ENCODE peak calls at places on chromosomes 7 and 10, in five cellular contexts. One of them, this sample, is unnamed.
A peak's percentile ranks its signal among the peaks of the same experiment; 100 is the strongest.

GRCh38 chr10:71762324-71762723 is 11.0 kb downstream of the VSIR start:
- DNase-seq in heart left ventricle: no peak
- DNase-seq in trophoblast cell: no peak
- DNase-seq in A549: no peak
- DNase-seq in lung: no peak
- DNase-seq in this sample: no peak

GRCh38 chr7:31051598-31052503 is at the start of gene ADCYAP1R1:
- DNase-seq in heart left ventricle: peak; percentile 42
- DNase-seq in trophoblast cell: no peak
- DNase-seq in A549: no peak
- DNase-seq in lung: no peak
- DNase-seq in this sample: no peak

GRCh38 chr10:97169063-97169462 is 16.7 kb downstream of the SLIT1 start:
- DNase-seq in A549: no peak
- DNase-seq in lung: no peak
- DNase-seq in heart left ventricle: no peak
- DNase-seq in trophoblast cell: no peak
- DNase-seq in this sample: no peak

GRCh38 chr10:103529539-103529938 is 36.0 kb downstream of the NEURL1 start:
- DNase-seq in heart left ventricle: no peak
- DNase-seq in A549: no peak
- DNase-seq in lung: no peak
- DNase-seq in trophoblast cell: no peak
- DNase-seq in this sample: no peak

GRCh38 chr7:16644624-16644986 is 949 bp downstream of the ANKMY2 start:
- DNase-seq in A549: peak; percentile 51
- DNase-seq in lung: peak; percentile 52
- DNase-seq in trophoblast cell: no peak
- DNase-seq in heart left ventricle: peak; percentile 56
- DNase-seq in this sample: peak; percentile 50

GRCh38 chr7:150314639-150315239 is 8.4 kb upstream of the LRRC61 start:
- DNase-seq in A549: no peak
- DNase-seq in trophoblast cell: no peak
- DNase-seq in heart left ventricle: no peak
- DNase-seq in lung: no peak
- DNase-seq in this sample: no peak

GRCh38 chr10:51302316-51302715 is 228.0 kb downstream of the PRKG1 start:
- DNase-seq in lung: no peak
- DNase-seq in heart left ventricle: no peak
- DNase-seq in trophoblast cell: no peak
- DNase-seq in A549: no peak
- DNase-seq in this sample: no peak

GRCh38 chr7:32559480-32559879 is 64.2 kb downstream of the AVL9 start:
- DNase-seq in lung: no peak
- DNase-seq in A549: no peak
- DNase-seq in trophoblast cell: no peak
- DNase-seq in heart left ventricle: no peak
- DNase-seq in this sample: no peak

GRCh38 chr10:5840314-5841307 is 27.4 kb upstream of the GDI2 start:
- DNase-seq in trophoblast cell: no peak
- DNase-seq in lung: no peak
- DNase-seq in heart left ventricle: peak; percentile 59
- DNase-seq in A549: no peak
- DNase-seq in this sample: no peak

GRCh38 chr7:131011976-131012375 is 278.0 kb upstream of the KLF14 start:
- DNase-seq in heart left ventricle: no peak
- DNase-seq in lung: no peak
- DNase-seq in trophoblast cell: no peak
- DNase-seq in A549: peak; percentile 58
- DNase-seq in this sample: no peak

GRCh38 chr7:29237483-29237882 is 42.9 kb downstream of the CHN2 start:
- DNase-seq in heart left ventricle: no peak
- DNase-seq in trophoblast cell: peak; percentile 84
- DNase-seq in lung: no peak
- DNase-seq in A549: no peak
- DNase-seq in this sample: no peak

GRCh38 chr7:32215697-32216096 is 145.5 kb upstream of the PDE1C start:
- DNase-seq in trophoblast cell: no peak
- DNase-seq in A549: no peak
- DNase-seq in lung: no peak
- DNase-seq in heart left ventricle: no peak
- DNase-seq in this sample: no peak

GRCh38 chr10:111076191-111076681 is 593 bp upstream of the ADRA2A start:
- DNase-seq in trophoblast cell: peak; percentile 51
- DNase-seq in lung: peak; percentile 42
- DNase-seq in heart left ventricle: peak; percentile 52
- DNase-seq in A549: peak; percentile 71
- DNase-seq in this sample: no peak

GRCh38 chr7:21914671-21915070 is 31.0 kb downstream of the CDCA7L start:
- DNase-seq in lung: no peak
- DNase-seq in trophoblast cell: no peak
- DNase-seq in heart left ventricle: no peak
- DNase-seq in A549: no peak
- DNase-seq in this sample: no peak

GRCh38 chr7:771241-772004 is 44.3 kb upstream of the PRKAR1B start:
- DNase-seq in heart left ventricle: peak; percentile 90
- DNase-seq in lung: peak; percentile 44
- DNase-seq in A549: no peak
- DNase-seq in trophoblast cell: no peak
- DNase-seq in this sample: no peak

GRCh38 chr10:97069576-97070362 is 116.0 kb downstream of the SLIT1 start:
- DNase-seq in lung: no peak
- DNase-seq in A549: peak; percentile 55
- DNase-seq in trophoblast cell: peak; percentile 64
- DNase-seq in heart left ventricle: peak; percentile 5
- DNase-seq in this sample: no peak

GRCh38 chr10:71475243-71475871 is 78.6 kb downstream of the CDH23 start:
- DNase-seq in lung: no peak
- DNase-seq in A549: no peak
- DNase-seq in heart left ventricle: no peak
- DNase-seq in trophoblast cell: peak; percentile 90
- DNase-seq in this sample: no peak

GRCh38 chr10:100713049-100713858 is 32.1 kb upstream of the PAX2 start:
- DNase-seq in lung: no peak
- DNase-seq in heart left ventricle: no peak
- DNase-seq in A549: no peak
- DNase-seq in trophoblast cell: no peak
- DNase-seq in this sample: no peak

GRCh38 chr10:110779489-110779888 is 92.2 kb upstream of the PDCD4 start:
- DNase-seq in heart left ventricle: no peak
- DNase-seq in trophoblast cell: no peak
- DNase-seq in lung: no peak
- DNase-seq in A549: no peak
- DNase-seq in this sample: no peak

GRCh38 chr10:125190414-125190813 is 30.1 kb upstream of the CTBP2 start:
- DNase-seq in heart left ventricle: no peak
- DNase-seq in A549: no peak
- DNase-seq in trophoblast cell: no peak
- DNase-seq in lung: no peak
- DNase-seq in this sample: no peak

GRCh38 chr7:43584200-43584586 is 1.3 kb downstream of the STK17A start:
- DNase-seq in A549: no peak
- DNase-seq in trophoblast cell: peak; percentile 97
- DNase-seq in lung: peak; percentile 50
- DNase-seq in heart left ventricle: peak; percentile 44
- DNase-seq in this sample: no peak

GRCh38 chr10:75426880-75427279 is 4.5 kb upstream of the LRMDA start:
- DNase-seq in trophoblast cell: no peak
- DNase-seq in A549: no peak
- DNase-seq in lung: no peak
- DNase-seq in heart left ventricle: no peak
- DNase-seq in this sample: no peak

GRCh38 chr10:75425291-75426079 is 5.9 kb upstream of the LRMDA start:
- DNase-seq in lung: no peak
- DNase-seq in trophoblast cell: no peak
- DNase-seq in heart left ventricle: no peak
- DNase-seq in A549: no peak
- DNase-seq in this sample: no peak

GRCh38 chr10:75418712-75419111 is 12.7 kb upstream of the LRMDA start:
- DNase-seq in trophoblast cell: no peak
- DNase-seq in A549: no peak
- DNase-seq in lung: no peak
- DNase-seq in heart left ventricle: no peak
- DNase-seq in this sample: no peak

GRCh38 chr10:75424553-75424952 is 6.9 kb upstream of the LRMDA start:
- DNase-seq in lung: no peak
- DNase-seq in A549: no peak
- DNase-seq in heart left ventricle: no peak
- DNase-seq in trophoblast cell: no peak
- DNase-seq in this sample: no peak

GRCh38 chr10:75422913-75423312 is 8.5 kb upstream of the LRMDA start:
- DNase-seq in lung: no peak
- DNase-seq in A549: no peak
- DNase-seq in trophoblast cell: no peak
- DNase-seq in heart left ventricle: no peak
- DNase-seq in this sample: no peak
- H3K9me3 ChIP-seq in lung: no peaks in the 10 kb centered on the region
- H3K9me3 ChIP-seq in A549: no peaks in the 10 kb centered on the region
- H3K9me3 ChIP-seq in trophoblast cell: peaks cover 2% of the 10 kb centered on the region
- H3K9me3 ChIP-seq in heart left ventricle: no peaks in the 10 kb centered on the region
- H3K9me3 ChIP-seq in this sample: no peaks in the 10 kb centered on the region

DNA sequence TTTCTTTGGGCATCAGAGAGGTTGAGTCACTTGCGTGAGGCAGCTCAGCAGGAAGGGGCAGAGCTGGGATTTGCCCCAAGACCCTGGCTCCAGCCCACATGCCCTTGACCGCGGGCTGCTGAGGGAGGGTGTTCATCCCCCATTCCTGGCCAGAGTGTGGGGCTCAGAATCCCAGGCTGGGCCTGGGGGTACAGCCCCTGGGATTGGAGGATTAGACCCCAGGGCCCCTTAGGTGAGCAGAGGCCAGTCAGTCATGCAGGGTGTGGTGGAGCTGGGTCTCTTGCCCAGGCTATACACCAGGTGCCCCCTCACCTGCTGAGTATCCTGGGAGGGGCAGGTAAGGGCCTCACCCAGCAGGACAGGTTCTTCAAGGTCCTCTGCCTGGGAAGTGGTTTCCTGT is 68.4 kb upstream of the ZNF716 start:
- DNase-seq in trophoblast cell: no peak
- DNase-seq in lung: no peak
- DNase-seq in heart left ventricle: no peak
- DNase-seq in A549: no peak
- DNase-seq in this sample: no peak
- H3K9me3 ChIP-seq in trophoblast cell: peaks cover 64% of the 10 kb centered on the region
- H3K9me3 ChIP-seq in lung: no peaks in the 10 kb centered on the region
- H3K9me3 ChIP-seq in heart left ventricle: no peaks in the 10 kb centered on the region
- H3K9me3 ChIP-seq in A549: no peaks in the 10 kb centered on the region
- H3K9me3 ChIP-seq in this sample: no peaks in the 10 kb centered on the region

GRCh38 chr7:55827577-55827976 is 35.0 kb downstream of the SEPTIN14 start:
- DNase-seq in lung: no peak
- DNase-seq in trophoblast cell: no peak
- DNase-seq in A549: no peak
- DNase-seq in heart left ventricle: no peak
- DNase-seq in this sample: no peak
- H3K9me3 ChIP-seq in lung: peaks cover 6% of the 10 kb centered on the region
- H3K9me3 ChIP-seq in trophoblast cell: peaks cover 16% of the 10 kb centered on the region
- H3K9me3 ChIP-seq in A549: peaks cover 3% of the 10 kb centered on the region
- H3K9me3 ChIP-seq in heart left ventricle: no peaks in the 10 kb centered on the region
- H3K9me3 ChIP-seq in this sample: no peaks in the 10 kb centered on the region

GRCh38 chr7:158061031-158061630 is 526.5 kb downstream of the PTPRN2 start:
- DNase-seq in heart left ventricle: no peak
- DNase-seq in lung: no peak
- DNase-seq in trophoblast cell: no peak
- DNase-seq in A549: no peak
- DNase-seq in this sample: no peak
- H3K9me3 ChIP-seq in heart left ventricle: no peaks in the 10 kb centered on the region
- H3K9me3 ChIP-seq in lung: no peaks in the 10 kb centered on the region
- H3K9me3 ChIP-seq in trophoblast cell: peaks cover 49% of the 10 kb centered on the region
- H3K9me3 ChIP-seq in A549: peaks cover 10% of the 10 kb centered on the region
- H3K9me3 ChIP-seq in this sample: no peaks in the 10 kb centered on the region

GRCh38 chr7:56479136-56479535 is 362.9 kb upstream of the NUPR2 start:
- DNase-seq in A549: no peak
- DNase-seq in heart left ventricle: no peak
- DNase-seq in lung: no peak
- DNase-seq in trophoblast cell: no peak
- DNase-seq in this sample: no peak

GRCh38 chr7:56471811-56472210 is 355.6 kb upstream of the NUPR2 start:
- DNase-seq in A549: no peak
- DNase-seq in trophoblast cell: no peak
- DNase-seq in lung: no peak
- DNase-seq in heart left ventricle: no peak
- DNase-seq in this sample: no peak

GRCh38 chr7:56479748-56480147 is 363.5 kb upstream of the NUPR2 start:
- DNase-seq in A549: no peak
- DNase-seq in trophoblast cell: no peak
- DNase-seq in lung: no peak
- DNase-seq in heart left ventricle: no peak
- DNase-seq in this sample: no peak

DNA sequence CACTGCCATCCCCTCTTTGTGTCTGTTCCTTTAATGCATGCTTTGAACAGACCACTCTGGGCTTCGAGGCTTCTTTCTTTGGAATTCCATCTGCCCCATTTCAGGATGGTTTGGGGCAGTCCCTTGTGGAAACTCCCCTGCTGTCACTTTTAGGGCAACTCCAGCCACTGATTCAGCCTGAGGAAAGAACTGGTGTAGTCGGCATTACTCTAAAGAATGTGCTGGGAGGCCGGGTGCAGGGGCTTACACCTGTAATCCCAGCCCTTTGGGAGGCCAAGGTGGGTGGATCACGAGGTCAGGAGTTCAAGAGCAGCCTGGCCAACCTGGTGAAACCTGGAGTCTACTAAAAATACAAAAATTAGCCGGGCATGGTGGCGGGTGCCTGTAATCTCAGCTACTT is 358.1 kb upstream of the NUPR2 start:
- DNase-seq in lung: no peak
- DNase-seq in trophoblast cell: no peak
- DNase-seq in heart left ventricle: no peak
- DNase-seq in A549: no peak
- DNase-seq in this sample: no peak
- H3K9me3 ChIP-seq in lung: peaks cover 26% of the 10 kb centered on the region
- H3K9me3 ChIP-seq in trophoblast cell: peaks cover 50% of the 10 kb centered on the region
- H3K9me3 ChIP-seq in heart left ventricle: no peaks in the 10 kb centered on the region
- H3K9me3 ChIP-seq in A549: peaks cover 31% of the 10 kb centered on the region
- H3K9me3 ChIP-seq in this sample: no peaks in the 10 kb centered on the region